ENCODE peak calls at places on chromosome 1, in seven cellular contexts. One of them, this sample, is unnamed.

GRCh38 chr1:103416681-103417318 is 108.7 kb upstream of the RNPC3 start:
- DNase-seq in ovary: no peak
- DNase-seq in uterus: no peak
- DNase-seq in gastrocnemius medialis: no peak
- DNase-seq in Peyer's patch: no peak
- DNase-seq in heart left ventricle: no peak
- DNase-seq in adrenal gland: no peak
- DNase-seq in this sample: no peak

GRCh38 chr1:173269490-173270230 is 62.5 kb upstream of the TNFSF4 start:
- DNase-seq in adrenal gland: peak; percentile 20
- DNase-seq in ovary: no peak
- DNase-seq in uterus: no peak
- DNase-seq in heart left ventricle: no peak
- DNase-seq in Peyer's patch: no peak
- DNase-seq in gastrocnemius medialis: no peak
- DNase-seq in this sample: no peak

GRCh38 chr1:1594602-1594981 is 5.3 kb downstream of the FNDC10 start:
- DNase-seq in Peyer's patch: no peak
- DNase-seq in adrenal gland: no peak
- DNase-seq in heart left ventricle: no peak
- DNase-seq in uterus: no peak
- DNase-seq in gastrocnemius medialis: no peak
- DNase-seq in ovary: no peak
- DNase-seq in this sample: no peak

GRCh38 chr1:64363616-64364015 is 106.3 kb upstream of the CACHD1 start:
- DNase-seq in gastrocnemius medialis: no peak
- DNase-seq in ovary: no peak
- DNase-seq in uterus: no peak
- DNase-seq in heart left ventricle: no peak
- DNase-seq in adrenal gland: no peak
- DNase-seq in Peyer's patch: no peak
- DNase-seq in this sample: no peak

GRCh38 chr1:116988248-116988647 is 13.3 kb upstream of the CD101 start:
- DNase-seq in uterus: peak; percentile 23
- DNase-seq in ovary: peak; percentile 29
- DNase-seq in adrenal gland: peak; percentile 88
- DNase-seq in heart left ventricle: no peak
- DNase-seq in gastrocnemius medialis: no peak
- DNase-seq in Peyer's patch: no peak
- DNase-seq in this sample: no peak

GRCh38 chr1:241990040-241990439 is 8.9 kb downstream of the MAP1LC3C start:
- DNase-seq in adrenal gland: peak; percentile 95
- DNase-seq in uterus: peak; percentile 90
- DNase-seq in gastrocnemius medialis: peak; percentile 64
- DNase-seq in heart left ventricle: peak; percentile 72
- DNase-seq in ovary: peak; percentile 88
- DNase-seq in Peyer's patch: peak; percentile 36
- DNase-seq in this sample: peak; percentile 75

GRCh38 chr1:117740461-117740860 is 134.6 kb downstream of the TENT5C start:
- DNase-seq in uterus: no peak
- DNase-seq in gastrocnemius medialis: no peak
- DNase-seq in heart left ventricle: no peak
- DNase-seq in adrenal gland: no peak
- DNase-seq in ovary: no peak
- DNase-seq in Peyer's patch: no peak
- DNase-seq in this sample: no peak

GRCh38 chr1:192445243-192445642 is 128.5 kb downstream of the RGS21 start:
- DNase-seq in Peyer's patch: no peak
- DNase-seq in ovary: no peak
- DNase-seq in gastrocnemius medialis: no peak
- DNase-seq in heart left ventricle: no peak
- DNase-seq in uterus: no peak
- DNase-seq in adrenal gland: no peak
- DNase-seq in this sample: no peak

GRCh38 chr1:213519098-213519497 is 468.1 kb downstream of the RPS6KC1 start:
- DNase-seq in heart left ventricle: no peak
- DNase-seq in gastrocnemius medialis: no peak
- DNase-seq in adrenal gland: no peak
- DNase-seq in Peyer's patch: no peak
- DNase-seq in uterus: no peak
- DNase-seq in ovary: no peak
- DNase-seq in this sample: no peak

GRCh38 chr1:235650341-235651169 is 971 bp upstream of the GNG4 start:
- DNase-seq in adrenal gland: no peak
- DNase-seq in uterus: no peak
- DNase-seq in heart left ventricle: no peak
- DNase-seq in ovary: peak; percentile 60
- DNase-seq in gastrocnemius medialis: no peak
- DNase-seq in Peyer's patch: no peak
- DNase-seq in this sample: no peak

GRCh38 chr1:216820345-216820744 is 97.1 kb upstream of the ESRRG start:
- DNase-seq in ovary: no peak
- DNase-seq in gastrocnemius medialis: no peak
- DNase-seq in Peyer's patch: no peak
- DNase-seq in uterus: no peak
- DNase-seq in adrenal gland: no peak
- DNase-seq in heart left ventricle: no peak
- DNase-seq in this sample: no peak

GRCh38 chr1:204461331-204462228 is 33.0 kb downstream of the PIK3C2B start:
- DNase-seq in gastrocnemius medialis: no peak
- DNase-seq in heart left ventricle: peak; percentile 79
- DNase-seq in ovary: no peak
- DNase-seq in Peyer's patch: peak; percentile 83
- DNase-seq in adrenal gland: no peak
- DNase-seq in uterus: no peak
- DNase-seq in this sample: no peak

GRCh38 chr1:30452170-30452569 is 271.2 kb downstream of the MATN1 start:
- DNase-seq in gastrocnemius medialis: no peak
- DNase-seq in heart left ventricle: no peak
- DNase-seq in ovary: no peak
- DNase-seq in uterus: no peak
- DNase-seq in Peyer's patch: no peak
- DNase-seq in adrenal gland: no peak
- DNase-seq in this sample: no peak

GRCh38 chr1:43952731-43953350 is 6.1 kb downstream of the IPO13 start:
- DNase-seq in gastrocnemius medialis: no peak
- DNase-seq in adrenal gland: no peak
- DNase-seq in heart left ventricle: no peak
- DNase-seq in uterus: no peak
- DNase-seq in ovary: no peak
- DNase-seq in Peyer's patch: no peak
- DNase-seq in this sample: no peak

GRCh38 chr1:35539073-35539823 is 18.0 kb downstream of the KIAA0319L start:
- DNase-seq in gastrocnemius medialis: no peak
- DNase-seq in heart left ventricle: no peak
- DNase-seq in Peyer's patch: peak; percentile 40
- DNase-seq in uterus: no peak
- DNase-seq in ovary: no peak
- DNase-seq in adrenal gland: no peak
- DNase-seq in this sample: no peak
- TF ChIP-seq POLR2A in gastrocnemius medialis: no peak
- TF ChIP-seq POLR2A in heart left ventricle: no peak
- TF ChIP-seq POLR2A in Peyer's patch: no peak
- TF ChIP-seq POLR2A in uterus: no peak
- TF ChIP-seq POLR2A in ovary: no peak
- TF ChIP-seq POLR2A in adrenal gland: no peak
- TF ChIP-seq POLR2A in this sample: no peak

GRCh38 chr1:200043330-200043668 is 15.8 kb downstream of the NR5A2 start:
- DNase-seq in gastrocnemius medialis: no peak
- DNase-seq in ovary: no peak
- DNase-seq in heart left ventricle: no peak
- DNase-seq in Peyer's patch: no peak
- DNase-seq in adrenal gland: no peak
- DNase-seq in uterus: no peak
- DNase-seq in this sample: no peak
- H3K27me3 ChIP-seq in gastrocnemius medialis: peaks cover 81% of the 10 kb centered on the region
- H3K27me3 ChIP-seq in ovary: no peaks in the 10 kb centered on the region
- H3K27me3 ChIP-seq in heart left ventricle: peaks cover 74% of the 10 kb centered on the region
- H3K27me3 ChIP-seq in Peyer's patch: peaks cover 15% of the 10 kb centered on the region
- H3K27me3 ChIP-seq in adrenal gland: peaks cover 79% of the 10 kb centered on the region
- H3K27me3 ChIP-seq in uterus: peaks cover 57% of the 10 kb centered on the region
- H3K27me3 ChIP-seq in this sample: no peaks in the 10 kb centered on the region

GRCh38 chr1:11654571-11655262 is at the start of gene FBXO44:
- DNase-seq in ovary: no peak
- DNase-seq in uterus: peak; percentile 42
- DNase-seq in gastrocnemius medialis: peak; percentile 16
- DNase-seq in heart left ventricle: peak; percentile 50
- DNase-seq in Peyer's patch: peak; percentile 71
- DNase-seq in adrenal gland: peak; percentile 49
- DNase-seq in this sample: peak; percentile 49

GRCh38 chr1:11653101-11653601 is 1.1 kb downstream of the FBXO2 start:
- DNase-seq in adrenal gland: no peak
- DNase-seq in heart left ventricle: no peak
- DNase-seq in gastrocnemius medialis: no peak
- DNase-seq in ovary: no peak
- DNase-seq in Peyer's patch: no peak
- DNase-seq in uterus: no peak
- DNase-seq in this sample: no peak

GRCh38 chr1:11652203-11652780 is 1.9 kb downstream of the FBXO2 start:
- DNase-seq in Peyer's patch: no peak
- DNase-seq in gastrocnemius medialis: no peak
- DNase-seq in heart left ventricle: no peak
- DNase-seq in ovary: no peak
- DNase-seq in uterus: no peak
- DNase-seq in adrenal gland: no peak
- DNase-seq in this sample: no peak

GRCh38 chr1:11655263-11656079 is 794 bp downstream of the FBXO44 start:
- DNase-seq in Peyer's patch: no peak
- DNase-seq in heart left ventricle: no peak
- DNase-seq in ovary: no peak
- DNase-seq in adrenal gland: no peak
- DNase-seq in gastrocnemius medialis: no peak
- DNase-seq in uterus: no peak
- DNase-seq in this sample: no peak

DNA sequence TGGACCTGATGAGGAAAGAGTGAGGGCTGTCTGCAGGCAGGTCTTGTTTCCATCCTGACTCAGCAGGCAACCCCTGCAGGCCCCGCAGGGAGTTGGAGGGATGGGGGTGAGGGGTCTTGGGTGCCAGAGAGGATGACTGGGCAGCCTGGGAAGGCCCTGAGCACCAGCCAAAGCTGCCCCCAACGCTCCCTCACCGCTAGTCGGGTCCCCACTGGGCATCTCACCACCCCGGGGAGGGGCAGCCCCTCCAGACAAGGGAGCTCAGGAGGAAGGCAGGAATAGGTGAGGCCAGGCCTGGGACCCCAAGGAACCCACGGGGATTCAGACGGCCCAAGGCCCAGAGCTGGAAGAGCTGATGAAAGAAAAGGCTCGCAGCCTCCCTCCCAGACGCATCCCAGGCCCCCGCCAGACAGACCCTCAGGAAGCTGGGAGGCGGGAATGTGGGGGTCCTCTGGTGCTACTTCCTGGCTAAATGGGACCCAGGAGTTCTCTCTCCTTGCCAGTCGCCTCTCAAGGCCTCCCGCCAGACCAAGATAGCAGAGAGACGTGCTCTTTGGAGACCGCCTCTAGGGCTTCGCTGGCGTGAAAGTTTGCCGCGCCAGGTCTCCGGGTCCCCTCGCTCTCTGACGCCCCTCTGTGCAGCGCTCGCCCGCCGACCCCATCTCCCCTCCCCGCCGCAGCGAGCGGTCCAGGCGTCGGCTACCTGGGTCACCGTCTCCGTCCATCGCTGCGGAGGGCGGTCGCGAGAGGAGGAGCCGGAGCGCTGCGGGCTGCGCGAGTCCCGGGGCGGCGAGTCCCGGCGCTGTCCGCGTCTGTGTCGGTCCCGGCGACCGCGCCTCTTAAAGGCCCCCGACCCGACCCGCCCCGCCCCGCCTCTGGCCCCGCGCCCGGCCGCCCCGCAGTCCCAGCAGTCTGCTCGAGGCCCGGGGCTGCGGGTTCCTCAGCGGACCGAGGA is at the start of gene FBXO2:
- DNase-seq in gastrocnemius medialis: no peak
- DNase-seq in ovary: no peak
- DNase-seq in Peyer's patch: peak; percentile 22
- DNase-seq in heart left ventricle: no peak
- DNase-seq in uterus: no peak
- DNase-seq in adrenal gland: no peak
- DNase-seq in this sample: peak; percentile 53
- TF ChIP-seq POLR2A in gastrocnemius medialis: no peak
- TF ChIP-seq POLR2A in ovary: no peak
- TF ChIP-seq POLR2A in Peyer's patch: no peak
- TF ChIP-seq POLR2A in heart left ventricle: no peak
- TF ChIP-seq POLR2A in uterus: no peak
- TF ChIP-seq POLR2A in adrenal gland: peak; percentile 29
- TF ChIP-seq POLR2A in this sample: no peak

GRCh38 chr1:202272446-202272845 is 69.3 kb downstream of the UBE2T start:
- DNase-seq in heart left ventricle: no peak
- DNase-seq in Peyer's patch: no peak
- DNase-seq in uterus: no peak
- DNase-seq in gastrocnemius medialis: no peak
- DNase-seq in adrenal gland: no peak
- DNase-seq in ovary: no peak
- DNase-seq in this sample: no peak

GRCh38 chr1:202268817-202269216 is 72.9 kb downstream of the UBE2T start:
- DNase-seq in gastrocnemius medialis: no peak
- DNase-seq in adrenal gland: no peak
- DNase-seq in uterus: no peak
- DNase-seq in ovary: no peak
- DNase-seq in heart left ventricle: no peak
- DNase-seq in Peyer's patch: no peak
- DNase-seq in this sample: no peak

GRCh38 chr1:202274611-202275010 is 67.1 kb downstream of the UBE2T start:
- DNase-seq in adrenal gland: no peak
- DNase-seq in heart left ventricle: peak; percentile 36
- DNase-seq in ovary: no peak
- DNase-seq in gastrocnemius medialis: no peak
- DNase-seq in uterus: no peak
- DNase-seq in Peyer's patch: peak; percentile 33
- DNase-seq in this sample: peak; percentile 66

GRCh38 chr1:202268032-202268431 is 73.7 kb downstream of the UBE2T start:
- DNase-seq in heart left ventricle: no peak
- DNase-seq in uterus: no peak
- DNase-seq in ovary: no peak
- DNase-seq in Peyer's patch: no peak
- DNase-seq in gastrocnemius medialis: no peak
- DNase-seq in adrenal gland: no peak
- DNase-seq in this sample: no peak

GRCh38 chr1:202270871-202271326 is 70.8 kb downstream of the UBE2T start:
- DNase-seq in uterus: no peak
- DNase-seq in adrenal gland: no peak
- DNase-seq in gastrocnemius medialis: no peak
- DNase-seq in heart left ventricle: peak; percentile 2
- DNase-seq in ovary: no peak
- DNase-seq in Peyer's patch: no peak
- DNase-seq in this sample: no peak
- H3K27me3 ChIP-seq in uterus: no peaks in the 10 kb centered on the region
- H3K27me3 ChIP-seq in adrenal gland: no peaks in the 10 kb centered on the region
- H3K27me3 ChIP-seq in gastrocnemius medialis: no peaks in the 10 kb centered on the region
- H3K27me3 ChIP-seq in heart left ventricle: no peaks in the 10 kb centered on the region
- H3K27me3 ChIP-seq in ovary: no peaks in the 10 kb centered on the region
- H3K27me3 ChIP-seq in Peyer's patch: no peaks in the 10 kb centered on the region
- H3K27me3 ChIP-seq in this sample: no peaks in the 10 kb centered on the region

GRCh38 chr1:91862120-91862519 is 23.8 kb downstream of the TGFBR3 start:
- DNase-seq in heart left ventricle: no peak
- DNase-seq in gastrocnemius medialis: no peak
- DNase-seq in ovary: no peak
- DNase-seq in Peyer's patch: no peak
- DNase-seq in adrenal gland: no peak
- DNase-seq in uterus: no peak
- DNase-seq in this sample: no peak
- TF ChIP-seq POLR2A in heart left ventricle: no peak
- TF ChIP-seq POLR2A in gastrocnemius medialis: no peak
- TF ChIP-seq POLR2A in ovary: no peak
- TF ChIP-seq POLR2A in Peyer's patch: no peak
- TF ChIP-seq POLR2A in adrenal gland: no peak
- TF ChIP-seq POLR2A in uterus: no peak
- TF ChIP-seq POLR2A in this sample: no peak